ENCODE peak calls at places on chromosomes 2 and 18, in five cellular contexts. V is AG10803, Q is IMR-90, G is mesothelial cell of epicardium, A is BJ. Z is an unnamed sample.

GRCh38 chr18:14085770-14086458 is 46.3 kb downstream of the ZNF519 start:
- DNase-seq in A (no peak), G (no peak), V (no peak), Q (no peak), Z (no peak)

GRCh38 chr2:234395801-234396478 is 100.9 kb downstream of the ARL4C start:
- DNase-seq in G (no peak), Q (no peak), V (no peak), A (no peak), Z (no peak)

GRCh38 chr2:54572262-54572635 is 116.1 kb downstream of the SPTBN1 start:
- DNase-seq in Q (peak; percentile 94), G (no peak), A (peak; percentile 77), V (peak; percentile 92), Z (no peak)

GRCh38 chr2:55109219-55109891 is 59.1 kb upstream of the RTN4 start:
- DNase-seq in G (no peak), A (no peak), V (peak; percentile 49), Q (peak; percentile 92), Z (no peak)

GRCh38 chr2:64143154-64144056 is 815 bp downstream of the PELI1 start:
- DNase-seq in Q (peak; percentile 34), G (peak; percentile 27), V (peak; percentile 25), A (no peak), Z (peak; percentile 73)

GRCh38 chr2:127631184-127631996 is 14.6 kb upstream of the GPR17 start:
- DNase-seq in Q (no peak), G (no peak), V (no peak), A (no peak), Z (no peak)

GRCh38 chr18:26777316-26778053 is 88.0 kb downstream of the AQP4 start:
- DNase-seq in Q (no peak), V (no peak), G (no peak), A (no peak), Z (no peak)

GRCh38 chr18:55753643-55754255 is 165.8 kb upstream of the TCF4 start:
- DNase-seq in A (no peak), V (peak; percentile 33), G (no peak), Q (peak; percentile 45), Z (no peak)

GRCh38 chr18:36829362-36830140 is 624 bp downstream of the KIAA1328 start:
- DNase-seq in V (peak; percentile 25), Q (peak; percentile 19), G (peak; percentile 18), A (no peak), Z (no peak)

GRCh38 chr2:32212293-32212692 is 46.6 kb downstream of the SLC30A6 start:
- DNase-seq in Q (peak; percentile 5), A (no peak), V (no peak), G (no peak), Z (no peak)
- TF ChIP-seq CTCF in Q (peak; percentile 16), A (no peak), V (no peak), G (no peak), Z (no peak)

GRCh38 chr2:204544961-204545860 is at the start of gene PARD3B:
- DNase-seq in V (peak; percentile 64), Q (peak; percentile 62), A (no peak), G (peak; percentile 33), Z (peak; percentile 79)
- TF ChIP-seq CTCF in V (no peak), Q (no peak), A (no peak), G (no peak), Z (no peak)

DNA sequence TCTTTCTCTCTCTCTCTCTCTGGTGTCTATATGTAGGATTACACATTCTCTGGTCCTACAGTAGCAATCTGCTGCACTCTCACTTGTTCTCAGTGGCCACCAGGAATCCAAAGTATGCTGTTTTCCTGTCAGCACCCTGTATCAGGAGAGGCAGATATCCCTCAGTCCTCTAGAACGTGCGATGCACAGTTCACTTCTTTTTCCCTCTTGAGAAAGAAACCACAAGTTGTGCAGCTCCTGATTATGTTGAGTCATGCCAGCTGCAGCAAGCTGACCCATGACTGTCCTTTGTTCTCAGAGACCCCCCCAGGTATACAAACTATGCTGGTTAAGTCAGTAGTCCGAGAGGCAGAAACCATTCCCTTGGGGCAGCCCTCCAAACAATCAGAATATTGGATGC is 54.6 kb downstream of the LANCL1 start:
- DNase-seq in A (no peak), V (peak; percentile 64), Q (peak; percentile 16), G (no peak), Z (no peak)
- TF ChIP-seq CTCF in A (no peak), V (no peak), Q (no peak), G (no peak), Z (no peak)

GRCh38 chr2:153811516-153811915 is 60.2 kb upstream of the GALNT13 start:
- DNase-seq in G (no peak), Q (no peak), A (no peak), V (no peak), Z (no peak)

GRCh38 chr2:153808675-153809074 is 63.0 kb upstream of the GALNT13 start:
- DNase-seq in Q (no peak), A (no peak), V (no peak), G (no peak), Z (no peak)
- TF ChIP-seq CTCF in Q (no peak), A (no peak), V (no peak), G (no peak), Z (no peak)

GRCh38 chr2:73334045-73334444 is 40.7 kb upstream of the EGR4 start:
- DNase-seq in G (no peak), A (no peak), V (no peak), Q (no peak), Z (no peak)
- TF ChIP-seq CTCF in G (no peak), A (no peak), V (no peak), Q (no peak), Z (no peak)

DNA sequence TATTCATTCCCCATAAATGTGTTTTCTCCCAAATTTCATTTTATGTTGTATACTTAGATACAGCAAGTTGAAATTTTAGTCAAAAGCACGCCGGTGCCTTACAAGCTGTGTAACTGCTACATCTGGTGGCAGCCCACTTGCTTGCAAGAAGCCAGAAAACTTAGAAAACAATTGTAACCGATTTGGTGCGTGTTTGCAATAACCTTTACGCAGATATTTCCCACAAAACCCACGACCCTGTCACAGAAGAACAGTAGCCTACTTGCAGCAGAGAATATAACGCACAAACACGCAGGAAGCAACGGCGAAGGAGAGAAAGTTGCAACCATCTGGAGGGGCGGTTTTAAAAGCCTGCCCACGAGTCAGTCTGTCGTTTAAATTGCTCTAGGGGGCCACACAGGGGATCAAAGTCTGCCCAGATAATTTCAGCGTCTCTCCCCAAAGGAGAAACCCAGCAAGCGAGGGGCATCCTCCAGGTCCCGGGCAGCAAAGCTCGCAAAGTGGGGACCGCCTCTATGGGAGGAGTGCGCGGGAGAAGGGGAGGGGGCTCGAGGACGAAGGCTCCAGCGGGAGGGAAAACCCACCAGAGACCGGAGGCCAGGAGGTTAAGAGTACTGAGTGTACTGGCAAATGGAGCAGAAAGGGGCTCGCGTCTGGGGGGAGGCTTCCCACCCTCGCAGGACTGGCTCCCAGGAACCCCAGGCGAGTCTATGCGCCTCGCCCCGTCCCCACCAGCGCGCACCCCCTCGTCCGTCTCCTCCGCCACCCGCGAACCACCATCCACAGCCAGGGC is 1.2 kb downstream of the TLK1 start:
- DNase-seq in A (peak; percentile 44), Q (peak; percentile 80), V (peak; percentile 76), G (peak; percentile 28), Z (peak; percentile 75)
- TF ChIP-seq CTCF in A (peak; percentile 62), Q (peak; percentile 66), V (peak; percentile 63), G (no peak), Z (peak; percentile 58)

DNA sequence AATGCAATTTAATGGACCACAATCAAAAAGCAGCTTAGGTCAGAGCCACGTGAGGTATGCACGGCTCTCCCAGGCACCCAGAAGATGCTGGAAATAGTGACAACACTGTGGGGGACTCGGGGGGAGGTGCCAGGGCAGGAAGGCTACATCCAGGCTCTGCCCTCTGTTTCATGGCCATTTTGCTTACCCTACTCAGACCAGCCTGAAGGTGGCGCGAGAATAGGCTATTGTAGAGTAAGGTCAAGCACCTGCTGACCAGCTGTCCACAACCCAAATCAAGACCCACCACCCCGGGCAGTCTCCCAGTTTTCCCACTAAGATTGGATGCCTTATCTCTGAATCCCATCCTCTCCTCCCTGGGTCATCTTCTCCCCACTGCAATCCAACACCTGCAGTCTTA is 115.7 kb downstream of the VIT start:
- DNase-seq in A (no peak), V (no peak), Q (no peak), G (no peak), Z (no peak)
- TF ChIP-seq CTCF in A (peak; percentile 13), V (peak; percentile 3), Q (peak; percentile 9), G (no peak), Z (no peak)

GRCh38 chr2:43899589-43899988 is 60.8 kb downstream of the ABCG8 start:
- DNase-seq in V (no peak), Q (peak; percentile 60), G (no peak), A (no peak), Z (no peak)

GRCh38 chr2:43894743-43895142 is 56.0 kb downstream of the ABCG8 start:
- DNase-seq in G (no peak), A (no peak), V (no peak), Q (no peak), Z (no peak)

GRCh38 chr2:43897492-43897891 is 58.7 kb downstream of the ABCG8 start:
- DNase-seq in A (no peak), Q (no peak), G (no peak), V (no peak), Z (no peak)

GRCh38 chr2:43898958-43899346 is 60.2 kb downstream of the ABCG8 start:
- DNase-seq in A (no peak), Q (peak; percentile 15), V (no peak), G (no peak), Z (no peak)

GRCh38 chr2:43898134-43898957 is 59.6 kb downstream of the ABCG8 start:
- DNase-seq in V (no peak), G (no peak), A (no peak), Q (peak; percentile 8), Z (no peak)
- TF ChIP-seq CTCF in V (peak; percentile 10), G (no peak), A (peak; percentile 35), Q (no peak), Z (peak; percentile 42)

DNA sequence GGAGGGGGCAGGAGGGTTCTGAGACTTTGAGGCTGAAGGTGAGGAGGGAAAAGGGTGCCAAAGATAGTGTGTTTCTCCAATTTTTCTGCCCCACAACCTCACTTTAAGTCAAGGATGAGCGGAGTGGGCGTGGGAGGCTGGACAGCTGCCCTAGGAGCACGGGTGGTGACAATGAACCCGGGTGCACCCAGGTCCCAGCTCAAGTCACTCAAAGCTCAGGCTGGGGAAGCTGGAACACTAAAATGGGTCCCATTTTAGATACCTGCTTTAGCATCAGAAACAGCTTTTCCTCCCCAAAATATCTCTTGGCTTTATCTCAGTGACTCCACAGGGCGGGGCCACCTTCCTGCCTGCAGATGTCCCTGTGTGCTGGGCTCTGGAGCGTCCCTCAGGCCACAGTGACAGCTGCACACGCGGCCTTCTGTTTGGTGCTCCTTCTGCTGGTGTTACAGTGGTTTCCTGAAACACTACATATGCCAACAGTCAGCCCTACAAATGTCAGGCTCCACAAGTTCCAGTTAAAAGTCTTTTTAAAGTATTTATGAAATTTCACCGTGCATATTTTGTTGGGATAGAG is 1.4 kb upstream of the MBP start:
- DNase-seq in G (no peak), A (no peak), Q (no peak), V (peak; percentile 38), Z (peak; percentile 48)
- TF ChIP-seq CTCF in G (no peak), A (no peak), Q (no peak), V (peak; percentile 3), Z (no peak)

Z was measured in type B pancreatic cell.